ENCODE peak calls at places on chromosomes 13 and 19, in six cellular contexts. One of them, this sample, is unnamed.

GRCh38 chr13:35345992-35346391 is 130.5 kb downstream of the MAB21L1 start:
- DNase-seq in GM12878: no peak
- DNase-seq in K562: no peak
- DNase-seq in A549: no peak
- DNase-seq in endothelial cell of umbilical vein: no peak
- DNase-seq in HepG2: peak
- DNase-seq in this sample: no peak

GRCh38 chr19:41795031-41795461 is 1.3 kb upstream of the CEACAM3 start:
- DNase-seq in GM12878: peak
- DNase-seq in K562: peak
- DNase-seq in A549: peak
- DNase-seq in endothelial cell of umbilical vein: peak
- DNase-seq in HepG2: peak
- DNase-seq in this sample: peak

GRCh38 chr13:99660101-99660500 is 158.8 kb downstream of the TM9SF2 start:
- DNase-seq in GM12878: no peak
- DNase-seq in K562: no peak
- DNase-seq in A549: no peak
- DNase-seq in endothelial cell of umbilical vein: no peak
- DNase-seq in HepG2: no peak
- DNase-seq in this sample: no peak

GRCh38 chr13:83232626-83233025 is 649.6 kb downstream of the SLITRK1 start:
- DNase-seq in GM12878: no peak
- DNase-seq in K562: no peak
- DNase-seq in A549: no peak
- DNase-seq in endothelial cell of umbilical vein: no peak
- DNase-seq in HepG2: no peak
- DNase-seq in this sample: no peak

GRCh38 chr13:110628952-110629701 is 13.8 kb downstream of the NAXD start:
- DNase-seq in GM12878: no peak
- DNase-seq in K562: no peak
- DNase-seq in A549: no peak
- DNase-seq in endothelial cell of umbilical vein: no peak
- DNase-seq in HepG2: no peak
- DNase-seq in this sample: no peak

GRCh38 chr19:44607049-44607448 is 6.3 kb upstream of the IGSF23 start:
- DNase-seq in GM12878: no peak
- DNase-seq in K562: no peak
- DNase-seq in A549: peak
- DNase-seq in endothelial cell of umbilical vein: peak
- DNase-seq in HepG2: no peak
- DNase-seq in this sample: peak

GRCh38 chr19:46413262-46414031 is at the start of gene CCDC8:
- DNase-seq in GM12878: no peak
- DNase-seq in K562: peak
- DNase-seq in A549: no peak
- DNase-seq in endothelial cell of umbilical vein: no peak
- DNase-seq in HepG2: no peak
- DNase-seq in this sample: peak

GRCh38 chr19:8500158-8500557 is 2.3 kb downstream of the PRAM1 start:
- DNase-seq in GM12878: no peak
- DNase-seq in K562: no peak
- DNase-seq in A549: no peak
- DNase-seq in endothelial cell of umbilical vein: no peak
- DNase-seq in HepG2: no peak
- DNase-seq in this sample: peak

GRCh38 chr19:38658462-38659306 is 11.2 kb downstream of the ACTN4 start:
- DNase-seq in GM12878: no peak
- DNase-seq in K562: no peak
- DNase-seq in A549: peak
- DNase-seq in endothelial cell of umbilical vein: peak
- DNase-seq in HepG2: peak
- DNase-seq in this sample: no peak

GRCh38 chr19:16366056-16366432 is 41.4 kb downstream of the KLF2 start:
- DNase-seq in GM12878: no peak
- DNase-seq in K562: no peak
- DNase-seq in A549: no peak
- DNase-seq in endothelial cell of umbilical vein: no peak
- DNase-seq in HepG2: no peak
- DNase-seq in this sample: no peak

GRCh38 chr13:47484564-47484963 is 516.5 kb downstream of the SUCLA2 start:
- DNase-seq in GM12878: no peak
- DNase-seq in K562: no peak
- DNase-seq in A549: no peak
- DNase-seq in endothelial cell of umbilical vein: no peak
- DNase-seq in HepG2: peak
- DNase-seq in this sample: peak

GRCh38 chr13:82647540-82647939 is 1234.7 kb downstream of the SLITRK1 start:
- DNase-seq in GM12878: no peak
- DNase-seq in K562: no peak
- DNase-seq in A549: no peak
- DNase-seq in endothelial cell of umbilical vein: no peak
- DNase-seq in HepG2: no peak
- DNase-seq in this sample: no peak

GRCh38 chr19:42455621-42456081 is 12.9 kb upstream of the CXCL17 start:
- DNase-seq in GM12878: no peak
- DNase-seq in K562: no peak
- DNase-seq in A549: peak
- DNase-seq in endothelial cell of umbilical vein: no peak
- DNase-seq in HepG2: no peak
- DNase-seq in this sample: no peak

GRCh38 chr13:78393286-78393685 is 210.1 kb downstream of the POU4F1 start:
- DNase-seq in GM12878: no peak
- DNase-seq in K562: no peak
- DNase-seq in A549: no peak
- DNase-seq in endothelial cell of umbilical vein: no peak
- DNase-seq in HepG2: no peak
- DNase-seq in this sample: no peak

GRCh38 chr13:59566544-59566943 is 597.2 kb downstream of the DIAPH3 start:
- DNase-seq in GM12878: no peak
- DNase-seq in K562: no peak
- DNase-seq in A549: no peak
- DNase-seq in endothelial cell of umbilical vein: no peak
- DNase-seq in HepG2: no peak
- DNase-seq in this sample: no peak

GRCh38 chr13:49807681-49808080 is 15.2 kb upstream of the KPNA3 start:
- DNase-seq in GM12878: no peak
- DNase-seq in K562: no peak
- DNase-seq in A549: no peak
- DNase-seq in endothelial cell of umbilical vein: no peak
- DNase-seq in HepG2: peak
- DNase-seq in this sample: no peak

DNA sequence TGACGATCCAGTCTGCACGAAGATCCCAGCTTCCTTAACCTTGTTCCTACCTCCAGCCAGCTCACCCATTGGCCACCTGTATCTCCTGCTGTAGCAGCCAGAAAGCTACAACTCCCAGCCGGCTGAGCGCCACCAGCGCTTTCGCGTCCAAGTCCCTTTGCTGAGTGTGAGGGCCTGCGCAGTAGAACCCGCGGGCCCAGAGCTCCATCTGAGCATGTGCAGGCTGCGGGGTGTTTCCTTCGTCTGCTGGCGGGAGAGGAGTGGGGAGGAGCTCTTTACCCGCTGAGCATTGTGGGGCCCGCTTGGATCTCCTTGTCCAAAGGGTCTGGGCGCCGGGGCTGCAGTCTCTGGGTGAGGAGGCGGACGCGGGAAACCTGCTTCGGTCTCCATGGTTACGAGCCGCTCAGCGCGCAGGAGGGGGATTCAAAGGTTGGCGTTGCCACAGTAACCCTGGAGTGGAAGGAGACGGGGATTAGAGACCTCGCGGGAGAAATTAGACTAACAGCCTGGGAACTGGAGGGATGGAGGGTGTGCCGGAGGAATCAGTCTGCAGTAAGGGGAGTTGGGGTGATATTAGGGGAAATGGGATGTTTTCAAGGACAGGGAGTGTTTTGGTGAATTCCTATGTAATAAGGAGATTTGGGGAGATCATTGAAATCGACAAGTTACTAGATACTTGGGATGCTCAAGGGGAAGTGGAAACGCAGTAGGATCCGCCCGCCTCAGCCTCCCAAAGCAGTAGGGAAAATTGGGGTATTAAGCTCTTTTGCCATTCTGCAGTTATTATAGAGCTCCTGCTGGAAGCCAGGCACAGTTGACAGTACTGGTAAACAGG is 33.5 kb downstream of the ZSWIM9 start:
- DNase-seq in GM12878: peak
- DNase-seq in K562: peak
- DNase-seq in A549: peak
- DNase-seq in endothelial cell of umbilical vein: peak
- DNase-seq in HepG2: peak
- DNase-seq in this sample: peak
- TF ChIP-seq POLR2A in GM12878: peak
- TF ChIP-seq POLR2A in K562: peak
- TF ChIP-seq POLR2A in A549: peak
- TF ChIP-seq POLR2A in endothelial cell of umbilical vein: peak
- TF ChIP-seq POLR2A in HepG2: peak
- TF ChIP-seq POLR2A in this sample: peak

GRCh38 chr13:94968757-94969086 is 256.4 kb upstream of the SOX21 start:
- DNase-seq in GM12878: no peak
- DNase-seq in K562: no peak
- DNase-seq in A549: no peak
- DNase-seq in endothelial cell of umbilical vein: no peak
- DNase-seq in HepG2: no peak
- DNase-seq in this sample: no peak

GRCh38 chr13:94968040-94968756 is 255.9 kb upstream of the SOX21 start:
- DNase-seq in GM12878: no peak
- DNase-seq in K562: no peak
- DNase-seq in A549: peak
- DNase-seq in endothelial cell of umbilical vein: peak
- DNase-seq in HepG2: no peak
- DNase-seq in this sample: no peak

GRCh38 chr13:94966380-94966779 is 254.0 kb upstream of the SOX21 start:
- DNase-seq in GM12878: no peak
- DNase-seq in K562: no peak
- DNase-seq in A549: no peak
- DNase-seq in endothelial cell of umbilical vein: no peak
- DNase-seq in HepG2: no peak
- DNase-seq in this sample: no peak

GRCh38 chr13:94972262-94972661 is 259.9 kb upstream of the SOX21 start:
- DNase-seq in GM12878: no peak
- DNase-seq in K562: no peak
- DNase-seq in A549: no peak
- DNase-seq in endothelial cell of umbilical vein: no peak
- DNase-seq in HepG2: no peak
- DNase-seq in this sample: no peak

GRCh38 chr13:94967183-94968039 is 255.1 kb upstream of the SOX21 start:
- DNase-seq in GM12878: no peak
- DNase-seq in K562: peak
- DNase-seq in A549: peak
- DNase-seq in endothelial cell of umbilical vein: peak
- DNase-seq in HepG2: no peak
- DNase-seq in this sample: peak
- TF ChIP-seq MYC in GM12878: no peak
- TF ChIP-seq MYC in K562: no peak
- TF ChIP-seq MYC in A549: no peak
- TF ChIP-seq MYC in endothelial cell of umbilical vein: no peak
- TF ChIP-seq MYC in HepG2: no peak
- TF ChIP-seq MYC in this sample: no peak

DNA sequence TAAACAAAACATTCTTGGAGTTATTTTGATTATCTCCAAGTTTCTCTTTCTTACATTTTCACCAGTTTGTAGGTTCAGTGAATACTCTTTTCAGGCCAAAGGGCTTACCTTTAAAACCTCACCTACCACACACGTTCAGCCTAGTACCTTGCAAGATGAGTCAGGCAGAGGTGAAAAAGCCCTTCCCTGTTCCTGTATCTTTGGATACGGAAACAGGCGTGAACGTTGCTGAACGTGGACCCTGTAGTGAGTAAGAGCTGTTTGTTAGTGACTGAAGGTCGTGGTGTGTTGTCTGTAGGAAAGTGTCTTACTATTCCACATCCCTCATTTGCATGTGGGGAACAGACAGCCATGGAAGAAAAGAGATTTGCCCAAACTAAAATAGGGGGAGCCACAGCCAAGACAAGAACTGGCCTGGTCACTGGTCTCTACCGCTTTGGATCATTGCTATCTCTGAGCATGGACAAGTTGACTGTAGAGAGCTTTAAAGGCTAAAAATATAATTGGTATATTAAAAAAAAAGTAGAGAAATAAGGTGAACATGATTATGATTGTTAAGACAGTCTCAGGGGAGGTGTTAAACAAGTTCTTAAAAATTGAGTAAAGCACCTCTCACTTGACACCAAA is 3.5 kb downstream of the CEBPG start:
- DNase-seq in GM12878: no peak
- DNase-seq in K562: no peak
- DNase-seq in A549: peak
- DNase-seq in endothelial cell of umbilical vein: peak
- DNase-seq in HepG2: no peak
- DNase-seq in this sample: no peak
- TF ChIP-seq POLR2A in GM12878: no peak
- TF ChIP-seq POLR2A in K562: no peak
- TF ChIP-seq POLR2A in A549: no peak
- TF ChIP-seq POLR2A in endothelial cell of umbilical vein: no peak
- TF ChIP-seq POLR2A in HepG2: no peak
- TF ChIP-seq POLR2A in this sample: no peak

DNA sequence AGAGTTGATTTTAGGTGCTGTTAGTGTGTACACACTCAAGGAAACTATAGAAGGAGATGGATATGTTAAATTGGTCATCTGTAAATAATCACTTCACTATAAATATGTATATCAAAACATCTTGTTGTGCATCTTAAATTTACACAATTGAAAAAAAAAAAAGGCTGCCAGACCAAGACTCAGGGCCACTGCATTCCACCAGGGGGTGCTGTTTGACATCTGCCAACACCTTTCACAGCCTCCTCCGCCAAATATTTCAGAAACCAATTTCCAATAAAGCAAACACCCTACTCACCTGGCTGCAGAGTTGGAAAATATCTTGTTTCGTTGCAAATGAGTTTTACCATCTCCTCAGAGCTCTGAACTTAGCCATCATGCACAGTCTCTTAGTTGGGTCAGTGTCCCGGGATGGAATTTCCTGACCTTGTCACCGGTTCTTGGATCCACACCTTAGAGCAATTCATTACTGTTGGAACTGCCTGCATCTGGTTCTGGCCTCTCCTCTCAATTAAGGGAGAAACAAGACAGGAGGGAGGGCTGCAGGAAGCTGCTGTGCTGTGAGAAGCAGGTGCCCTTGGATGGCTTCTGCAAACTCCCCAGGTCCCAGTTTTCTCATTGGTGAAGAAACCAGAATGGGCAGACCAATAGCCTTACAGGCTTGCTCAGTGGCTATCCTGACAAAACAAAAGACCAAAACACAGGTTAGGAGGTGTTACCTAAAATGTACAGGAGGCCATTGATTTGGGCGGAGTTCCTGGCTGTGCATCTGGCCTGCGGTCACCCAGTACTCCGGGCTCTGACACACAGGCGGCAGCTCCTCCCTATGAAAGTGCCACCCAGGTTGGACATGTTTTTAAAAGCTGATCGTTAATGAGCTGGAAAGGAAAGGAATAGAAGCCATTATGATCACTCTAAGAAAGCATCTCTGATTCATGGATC is 746.6 kb downstream of the UQCRFS1 start:
- DNase-seq in GM12878: no peak
- DNase-seq in K562: peak
- DNase-seq in A549: peak
- DNase-seq in endothelial cell of umbilical vein: no peak
- DNase-seq in HepG2: peak
- DNase-seq in this sample: peak
- TF ChIP-seq MYC in GM12878: no peak
- TF ChIP-seq MYC in K562: no peak
- TF ChIP-seq MYC in A549: no peak
- TF ChIP-seq MYC in endothelial cell of umbilical vein: no peak
- TF ChIP-seq MYC in HepG2: no peak
- TF ChIP-seq MYC in this sample: no peak

GRCh38 chr13:92172191-92172590 is 773.8 kb downstream of the GPC5 start:
- DNase-seq in GM12878: no peak
- DNase-seq in K562: no peak
- DNase-seq in A549: no peak
- DNase-seq in endothelial cell of umbilical vein: no peak
- DNase-seq in HepG2: no peak
- DNase-seq in this sample: no peak
- TF ChIP-seq POLR2A in GM12878: no peak
- TF ChIP-seq POLR2A in K562: no peak
- TF ChIP-seq POLR2A in A549: no peak
- TF ChIP-seq POLR2A in endothelial cell of umbilical vein: no peak
- TF ChIP-seq POLR2A in HepG2: no peak
- TF ChIP-seq POLR2A in this sample: no peak

This sample was measured in NB4.